ENCODE peak calls at places on chromosomes 2 and 18, in seven cellular contexts. L is neural progenitor cell, X is Karpas-422, V is A549, Q is adrenal gland, W is HCT116, Y is mammary epithelial cell. S is an unnamed sample. For H3K4me1, the result is how much of the 10 kb centered on the place peaks cover.

GRCh38 chr2:231970461-231970860 is 8.9 kb downstream of the DIS3L2 start:
- DNase-seq in X (no peak), Y (peak), W (no peak), V (no peak), L (no peak), Q (peak), S (no peak)

GRCh38 chr2:19104503-19104902 is 253.9 kb downstream of the OSR1 start:
- DNase-seq in L (no peak), X (no peak), Q (no peak), W (no peak), V (peak), Y (peak), S (no peak)

GRCh38 chr2:166413255-166413654 is 37.5 kb upstream of the SCN9A start:
- DNase-seq in W (no peak), Y (no peak), V (no peak), X (no peak), Q (no peak), L (no peak), S (no peak)

GRCh38 chr2:5111581-5111980 is 580.6 kb upstream of the SOX11 start:
- DNase-seq in W (no peak), L (no peak), V (no peak), Q (no peak), X (no peak), Y (peak), S (no peak)

GRCh38 chr2:50582164-50582563 is 449.8 kb downstream of the NRXN1 start:
- DNase-seq in W (no peak), X (no peak), Y (no peak), V (no peak), L (no peak), Q (no peak), S (no peak)

GRCh38 chr2:228675042-228675441 is 493.6 kb upstream of the SPHKAP start:
- DNase-seq in X (no peak), V (no peak), Y (no peak), Q (peak), L (no peak), W (no peak), S (no peak)

GRCh38 chr2:222423632-222424280 is 587 bp upstream of the SGPP2 start:
- DNase-seq in X (no peak), Y (peak), L (no peak), Q (no peak), W (no peak), V (no peak), S (peak)

GRCh38 chr18:213977-214376 is 53.9 kb downstream of the THOC1 start:
- DNase-seq in L (no peak), W (no peak), Y (no peak), X (no peak), V (no peak), Q (no peak), S (no peak)

GRCh38 chr2:217622664-217623063 is 380.1 kb downstream of the TNS1 start:
- DNase-seq in L (peak), W (no peak), Q (no peak), Y (no peak), X (no peak), V (no peak), S (no peak)

GRCh38 chr2:178142274-178143065 is 30.2 kb downstream of the RBM45 start:
- DNase-seq in L (no peak), X (no peak), W (no peak), Q (no peak), V (no peak), Y (no peak), S (no peak)

GRCh38 chr2:151999058-151999457 is 99.8 kb downstream of the CACNB4 start:
- DNase-seq in Q (peak), Y (peak), L (peak), V (peak), W (peak), X (peak), S (peak)

GRCh38 chr2:24472416-24472815 is 18.6 kb upstream of the NCOA1 start:
- DNase-seq in V (no peak), Y (no peak), W (no peak), L (no peak), Q (no peak), X (no peak), S (no peak)

GRCh38 chr18:79597176-79598045 is 82.2 kb upstream of the CTDP1 start:
- DNase-seq in Q (no peak), V (no peak), Y (no peak), L (no peak), W (no peak), X (no peak), S (peak)

GRCh38 chr2:15569658-15570615 is 8.8 kb upstream of the NBAS start:
- DNase-seq in V (no peak), L (peak), X (no peak), W (no peak), Y (no peak), Q (no peak), S (no peak)

GRCh38 chr18:60965856-60966255 is 367.4 kb upstream of the CDH20 start:
- DNase-seq in W (no peak), X (no peak), L (peak), Q (no peak), V (no peak), Y (no peak), S (no peak)

GRCh38 chr2:137992039-137992646 is 27.9 kb downstream of the HNMT start:
- DNase-seq in L (peak), X (no peak), W (no peak), V (no peak), Y (no peak), Q (no peak), S (no peak)

GRCh38 chr2:152925540-152926448 is 207.4 kb downstream of the ARL6IP6 start:
- DNase-seq in W (peak), V (peak), Y (peak), Q (peak), X (peak), L (peak), S (peak)

GRCh38 chr2:224196789-224197188 is 157.7 kb upstream of the SERPINE2 start:
- DNase-seq in V (no peak), X (no peak), L (no peak), Q (no peak), W (no peak), Y (no peak), S (no peak)

GRCh38 chr2:226635221-226635620 is 164.4 kb downstream of the IRS1 start:
- DNase-seq in W (no peak), V (no peak), L (no peak), X (no peak), Y (no peak), Q (no peak), S (no peak)

GRCh38 chr2:234879671-234880455 is 72.0 kb upstream of the SH3BP4 start:
- DNase-seq in W (peak), Y (peak), Q (peak), X (no peak), L (no peak), V (peak), S (no peak)

GRCh38 chr18:22286576-22286975 is 117.2 kb downstream of the GATA6 start:
- DNase-seq in Y (peak), V (peak), X (no peak), L (no peak), Q (peak), W (no peak), S (no peak)

DNA sequence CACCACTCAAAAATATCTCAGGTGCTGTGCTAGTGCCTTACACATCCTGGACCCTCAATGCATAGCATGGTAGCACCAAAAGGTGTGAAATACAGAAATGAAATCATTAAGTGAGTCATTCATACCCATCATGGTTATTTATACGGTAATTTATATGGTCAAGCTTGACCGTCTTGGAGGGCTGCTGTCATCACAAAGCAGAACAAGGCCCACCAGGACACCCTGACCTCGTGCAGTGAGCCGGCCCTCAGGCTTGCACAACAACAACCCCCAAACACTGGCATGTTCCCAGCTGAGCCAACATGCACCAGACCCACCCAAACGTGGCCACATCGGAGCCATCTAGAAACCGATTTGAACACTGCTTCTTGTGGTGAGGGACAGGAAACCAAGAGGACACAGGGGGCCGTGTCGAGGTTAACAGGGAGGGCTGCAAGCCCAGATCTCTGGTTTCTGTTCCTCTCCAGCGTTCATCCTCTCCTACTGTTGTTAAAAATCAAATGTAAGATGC is 378.5 kb upstream of the ID2 start:
- DNase-seq in X (peak), Y (no peak), V (no peak), L (no peak), W (no peak), Q (peak), S (no peak)
- H3K4me1 ChIP-seq in X (under half), Y (under half), V (under half), L (under half), W (under half), Q (under half), S (under half)

GRCh38 chr18:48824231-48824970 is 126.4 kb downstream of the SMAD7 start:
- DNase-seq in Q (no peak), Y (no peak), X (no peak), W (no peak), L (no peak), V (no peak), S (no peak)
- H3K4me1 ChIP-seq in Q (under half), Y (under half), X (half or more), W (under half), L (under half), V (under half), S (under half)

DNA sequence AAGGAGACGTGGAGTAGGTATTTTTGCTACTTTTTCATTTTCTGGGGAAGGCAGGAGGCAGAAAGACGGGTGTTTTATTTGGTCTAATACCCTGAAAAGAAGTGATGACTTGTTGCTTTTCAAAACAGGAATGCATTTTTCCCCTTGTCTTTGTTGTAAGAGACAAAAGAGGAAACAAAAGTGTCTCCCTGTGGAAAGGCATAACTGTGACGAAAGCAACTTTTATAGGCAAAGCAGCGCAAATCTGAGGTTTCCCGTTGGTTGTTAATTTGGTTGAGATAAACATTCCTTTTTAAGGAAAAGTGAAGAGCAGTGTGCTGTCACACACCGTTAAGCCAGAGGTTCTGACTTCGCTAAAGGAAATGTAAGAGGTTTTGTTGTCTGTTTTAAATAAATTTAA is 3.4 kb downstream of the FZD7 start:
- DNase-seq in Q (no peak), W (no peak), L (peak), Y (peak), V (no peak), X (no peak), S (no peak)
- H3K4me1 ChIP-seq in Q (under half), W (under half), L (under half), Y (under half), V (under half), X (under half), S (under half)

GRCh38 chr2:9217838-9218770 is 11.5 kb downstream of the ASAP2 start:
- DNase-seq in Q (no peak), W (no peak), V (no peak), L (no peak), X (no peak), Y (peak), S (no peak)
- H3K4me1 ChIP-seq in Q (under half), W (under half), V (under half), L (under half), X (under half), Y (under half), S (under half)

DNA sequence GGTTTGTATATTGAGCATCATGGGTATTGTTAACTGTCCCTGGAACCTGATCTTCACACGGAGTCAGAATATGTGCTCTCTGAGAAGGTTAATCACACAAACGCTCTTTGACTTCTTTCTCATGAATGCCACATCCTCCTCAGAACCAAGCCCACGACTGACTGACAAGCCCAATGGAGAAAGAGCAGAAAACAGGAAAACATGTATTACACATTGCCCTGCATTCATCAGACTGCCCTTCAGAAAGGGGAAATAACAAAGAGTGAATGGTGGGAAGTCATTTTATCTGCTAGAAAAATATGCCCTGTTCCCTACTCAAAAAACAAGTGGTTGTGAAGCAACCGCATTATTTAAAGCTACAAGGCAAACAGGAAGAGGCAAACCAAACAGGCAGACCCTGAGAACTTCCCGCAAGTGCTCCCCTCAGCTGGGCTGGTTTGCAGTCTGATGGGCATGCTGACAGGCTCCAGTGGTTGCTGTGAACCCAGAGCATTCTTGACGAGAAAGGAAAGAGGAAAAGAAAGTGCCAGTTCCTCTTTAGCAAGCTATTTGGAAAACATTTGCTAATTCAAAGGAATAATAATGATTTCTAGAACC is 172.9 kb upstream of the SETBP1 start:
- DNase-seq in W (no peak), Q (peak), L (no peak), V (no peak), X (no peak), Y (no peak), S (no peak)
- H3K4me1 ChIP-seq in W (under half), Q (under half), L (under half), V (under half), X (under half), Y (under half), S (under half)

GRCh38 chr18:62751977-62752376 is 36.6 kb downstream of the PHLPP1 start:
- DNase-seq in Y (no peak), W (no peak), Q (no peak), L (no peak), V (no peak), X (no peak), S (no peak)

GRCh38 chr18:62749389-62749788 is 34.0 kb downstream of the PHLPP1 start:
- DNase-seq in L (no peak), W (no peak), Q (no peak), V (no peak), X (no peak), Y (no peak), S (no peak)

GRCh38 chr18:62754026-62754425 is 38.7 kb downstream of the PHLPP1 start:
- DNase-seq in X (no peak), L (no peak), V (no peak), Q (no peak), Y (no peak), W (no peak), S (no peak)

GRCh38 chr18:62755454-62755853 is 40.1 kb downstream of the PHLPP1 start:
- DNase-seq in V (no peak), Q (no peak), W (no peak), L (no peak), X (no peak), Y (no peak), S (no peak)

DNA sequence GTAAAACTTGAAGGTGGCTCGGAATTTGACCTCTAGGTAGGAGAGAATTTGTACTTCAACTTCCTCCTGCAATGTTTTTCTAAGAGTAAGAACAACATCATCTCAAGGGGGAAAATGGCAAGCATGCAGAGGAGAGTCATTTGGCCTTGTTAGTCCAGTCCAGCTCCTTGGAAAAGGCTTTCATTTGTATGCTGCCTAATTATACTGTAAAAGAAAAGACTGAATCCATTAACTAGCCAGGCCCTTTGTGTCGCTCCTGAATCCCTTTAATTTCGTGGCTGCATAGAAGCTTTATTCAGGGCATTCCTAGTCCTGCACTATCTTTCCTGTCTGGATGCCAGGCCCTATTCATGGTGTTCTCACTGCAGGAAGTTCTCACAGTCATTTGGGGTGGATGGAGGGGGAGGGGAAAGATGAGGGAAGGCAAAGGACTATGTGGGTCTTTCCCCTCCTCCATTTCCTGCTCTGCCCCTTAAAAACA is 36.0 kb downstream of the PHLPP1 start:
- DNase-seq in X (no peak), V (no peak), L (peak), W (no peak), Q (peak), Y (no peak), S (no peak)
- H3K4me1 ChIP-seq in X (under half), V (under half), L (half or more), W (under half), Q (under half), Y (under half), S (under half)

GRCh38 chr2:16639431-16639830 is 26.2 kb downstream of the CYRIA start:
- DNase-seq in Q (no peak), L (peak), Y (no peak), X (no peak), W (no peak), V (no peak), S (no peak)
- H3K4me1 ChIP-seq in Q (under half), L (under half), Y (under half), X (under half), W (under half), V (under half), S (under half)

GRCh38 chr2:119768731-119769130 is 9.0 kb downstream of the PTPN4 start:
- DNase-seq in Q (no peak), Y (no peak), X (no peak), V (no peak), W (no peak), L (no peak), S (no peak)

GRCh38 chr2:119760876-119761275 is 1.2 kb downstream of the PTPN4 start:
- DNase-seq in V (no peak), X (peak), L (no peak), Q (no peak), Y (peak), W (no peak), S (no peak)

GRCh38 chr2:119765404-119766002 is 5.8 kb downstream of the PTPN4 start:
- DNase-seq in V (no peak), X (no peak), L (no peak), Q (no peak), Y (no peak), W (no peak), S (no peak)

GRCh38 chr2:119766944-119767343 is 7.2 kb downstream of the PTPN4 start:
- DNase-seq in L (no peak), X (no peak), Y (no peak), Q (no peak), V (no peak), W (no peak), S (no peak)

GRCh38 chr2:119764832-119765231 is 5.1 kb downstream of the PTPN4 start:
- DNase-seq in L (no peak), Q (no peak), X (no peak), Y (peak), W (no peak), V (no peak), S (no peak)
- H3K4me1 ChIP-seq in L (under half), Q (under half), X (under half), Y (under half), W (under half), V (under half), S (under half)

GRCh38 chr2:47033102-47033880 is 117.7 kb upstream of the MCFD2 start:
- DNase-seq in L (peak), Q (no peak), V (no peak), Y (no peak), X (no peak), W (no peak), S (peak)
- H3K4me1 ChIP-seq in L (under half), Q (half or more), V (half or more), Y (under half), X (under half), W (half or more), S (half or more)